ENCODE peak calls at places on chromosomes 11 and 22, in eight cellular contexts. B, S, W, D, U, X, Q and P are unnamed samples.
A peak's percentile ranks its signal among the peaks of the same experiment; 100 is the strongest.

GRCh38 chr11:81004576-81004975 is 1563.7 kb upstream of the TENM4 start:
- DNase-seq in W (no peak), S (no peak), Q (no peak), D (no peak), X (no peak), B (no peak), U (no peak), P (no peak)

GRCh38 chr22:23404689-23405365 is 175.3 kb downstream of the IGLL1 start:
- DNase-seq in W (peak; percentile 71), U (peak; percentile 35), D (no peak), B (no peak), X (no peak), Q (no peak), S (peak; percentile 58), P (peak; percentile 42)

GRCh38 chr22:31346255-31346732 is at the start of gene PATZ1:
- DNase-seq in X (peak; percentile 94), W (peak; percentile 85), S (peak; percentile 91), D (peak; percentile 61), B (no peak), U (peak; percentile 91), Q (no peak), P (peak; percentile 68)

GRCh38 chr22:25777870-25778269 is 35.9 kb downstream of the MYO18B start:
- DNase-seq in X (peak; percentile 74), B (peak; percentile 11), Q (no peak), D (no peak), S (no peak), U (peak; percentile 41), W (no peak), P (no peak)

GRCh38 chr11:34890089-34890488 is 26.1 kb downstream of the APIP start:
- DNase-seq in W (no peak), U (no peak), Q (no peak), D (no peak), B (no peak), X (no peak), S (no peak), P (no peak)

GRCh38 chr22:47168900-47169800 is 406.7 kb downstream of the TBC1D22A start:
- DNase-seq in Q (no peak), D (peak; percentile 25), X (peak; percentile 59), W (peak; percentile 71), S (peak; percentile 46), U (peak; percentile 10), B (no peak), P (peak; percentile 25)

GRCh38 chr11:100932474-100933100 is 197.0 kb downstream of the PGR start:
- DNase-seq in W (no peak), S (no peak), X (peak; percentile 1), B (no peak), U (peak; percentile 9), D (no peak), Q (no peak), P (no peak)

GRCh38 chr11:115222218-115222862 is 281.9 kb downstream of the CADM1 start:
- DNase-seq in X (no peak), Q (no peak), B (peak; percentile 96), S (no peak), W (no peak), U (peak; percentile 30), D (no peak), P (no peak)

GRCh38 chr11:31340903-31341572 is 28.5 kb downstream of the DCDC1 start:
- DNase-seq in S (no peak), W (no peak), D (peak; percentile 1), B (no peak), X (peak; percentile 12), Q (no peak), U (peak; percentile 45), P (no peak)

GRCh38 chr22:50184004-50184461 is 1.7 kb upstream of the TRABD start:
- DNase-seq in U (peak; percentile 55), D (no peak), Q (peak; percentile 95), S (peak; percentile 89), W (no peak), B (no peak), X (no peak), P (peak; percentile 90)

GRCh38 chr11:130413383-130414106 is 14.9 kb downstream of the ADAMTS8 start:
- DNase-seq in S (no peak), D (no peak), W (no peak), U (no peak), X (no peak), Q (no peak), B (no peak), P (no peak)

GRCh38 chr22:31130873-31131272 is 8.1 kb downstream of the INPP5J start:
- DNase-seq in U (peak; percentile 31), S (no peak), Q (no peak), W (no peak), B (no peak), X (peak; percentile 48), D (no peak), P (peak; percentile 65)

GRCh38 chr11:65593518-65594414 is 1.8 kb downstream of the KCNK7 start:
- DNase-seq in D (no peak), W (no peak), X (peak; percentile 84), S (peak; percentile 75), B (no peak), Q (no peak), U (no peak), P (no peak)

GRCh38 chr11:69646493-69647201 is 5.7 kb downstream of the CCND1 start:
- DNase-seq in S (peak; percentile 57), W (no peak), Q (no peak), U (no peak), X (peak; percentile 61), D (no peak), B (no peak), P (no peak)

GRCh38 chr22:38067028-38067415 is 9.8 kb downstream of the PICK1 start:
- DNase-seq in U (no peak), B (no peak), W (no peak), Q (no peak), X (no peak), S (no peak), D (no peak), P (no peak)

GRCh38 chr22:38065539-38065938 is 8.3 kb downstream of the PICK1 start:
- DNase-seq in W (no peak), B (no peak), U (no peak), D (no peak), S (no peak), X (no peak), Q (no peak), P (no peak)

GRCh38 chr22:38067771-38068360 is 10.7 kb downstream of the PICK1 start:
- DNase-seq in S (no peak), U (no peak), D (no peak), B (no peak), W (no peak), X (peak; percentile 1), Q (no peak), P (no peak)

GRCh38 chr22:38066381-38067027 is 9.3 kb downstream of the PICK1 start:
- DNase-seq in X (no peak), W (no peak), S (no peak), U (no peak), Q (no peak), B (no peak), D (no peak), P (no peak)

DNA sequence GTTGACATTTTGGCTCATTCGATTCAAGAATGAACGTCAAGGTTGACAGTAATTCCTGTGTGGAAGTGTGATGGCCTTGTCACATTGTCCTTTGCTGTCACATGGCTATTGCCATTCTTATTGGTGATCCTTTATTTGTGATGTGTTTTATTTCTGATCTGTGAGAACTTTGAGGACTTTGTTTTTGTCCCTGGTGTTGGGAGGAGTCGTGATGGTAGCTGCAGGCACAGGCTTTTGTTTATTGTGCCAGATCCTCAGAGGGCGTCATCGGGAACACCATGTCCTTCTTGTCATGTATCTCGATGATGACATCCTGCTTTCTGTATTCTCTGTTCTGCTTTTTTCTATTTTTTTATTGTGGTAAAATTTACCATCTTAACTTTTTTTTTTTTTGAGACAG is 5.6 kb downstream of the PICK1 start:
- DNase-seq in W (no peak), S (no peak), Q (no peak), B (no peak), U (no peak), D (no peak), X (no peak), P (no peak)
- TF ChIP-seq POLR2AphosphoS5 in W (peak; percentile 88), S (peak; percentile 13), Q (peak; percentile 21), B (no peak), U (no peak), D (no peak), X (no peak), P (no peak)

DNA sequence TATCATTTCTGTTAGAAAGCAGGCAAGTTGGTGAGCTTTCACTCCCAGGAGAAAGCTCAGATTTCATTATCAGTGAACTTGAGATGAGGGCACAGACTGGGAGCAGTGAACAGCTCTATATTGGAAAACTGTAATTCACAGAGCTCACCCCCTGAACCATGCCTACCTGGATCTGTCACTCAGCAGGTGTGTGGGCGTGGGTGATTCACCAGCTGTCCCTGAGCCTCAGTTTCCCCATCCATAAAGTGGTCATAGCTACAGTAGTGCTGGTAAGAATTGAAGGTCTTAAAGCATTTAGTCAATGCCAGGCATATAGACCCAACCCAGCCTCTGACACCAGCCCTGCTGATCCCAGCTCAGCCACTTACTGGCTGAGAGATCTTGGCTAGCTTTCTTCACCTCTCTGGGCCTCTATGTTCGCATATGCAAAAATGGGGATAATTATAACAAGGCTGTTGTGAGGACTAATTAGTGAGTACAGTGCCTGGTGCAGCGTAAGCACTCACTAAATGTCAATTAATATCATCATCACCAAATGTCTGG is 10.6 kb downstream of the CHST1 start:
- DNase-seq in B (no peak), D (no peak), S (peak; percentile 37), X (no peak), Q (no peak), U (no peak), W (peak; percentile 23), P (no peak)
- TF ChIP-seq EP300 in B (no peak), D (no peak), S (no peak), X (no peak), Q (no peak), U (no peak), W (no peak), P (no peak)

GRCh38 chr11:63508009-63508408 is 2.1 kb downstream of the LGALS12 start:
- DNase-seq in D (peak; percentile 54), W (no peak), Q (no peak), U (peak; percentile 64), S (no peak), B (no peak), X (peak; percentile 37), P (peak; percentile 77)
- H3K27ac ChIP-seq in D (no peak overlapping the region), W (no peak overlapping the region), Q (no peak overlapping the region), U (no peak overlapping the region), S (no peak overlapping the region), B (no peak overlapping the region), X (no peak overlapping the region), P (no peak overlapping the region)

GRCh38 chr11:14305649-14306048 is 53.3 kb downstream of the RRAS2 start:
- DNase-seq in X (no peak), U (no peak), Q (no peak), D (no peak), S (no peak), B (no peak), W (no peak), P (no peak)

GRCh38 chr11:14304601-14305000 is 54.4 kb downstream of the RRAS2 start:
- DNase-seq in U (no peak), X (no peak), S (no peak), W (no peak), B (no peak), D (no peak), Q (no peak), P (no peak)

GRCh38 chr11:14299921-14300320 is 59.1 kb downstream of the RRAS2 start:
- DNase-seq in D (no peak), S (no peak), Q (no peak), B (no peak), U (no peak), W (no peak), X (no peak), P (no peak)

GRCh38 chr11:14306481-14306880 is 52.5 kb downstream of the RRAS2 start:
- DNase-seq in U (no peak), Q (no peak), X (no peak), B (no peak), W (no peak), D (no peak), S (no peak), P (no peak)

GRCh38 chr11:14300661-14301304 is 58.2 kb downstream of the RRAS2 start:
- DNase-seq in Q (no peak), D (peak; percentile 23), U (peak; percentile 59), B (no peak), X (peak; percentile 61), W (no peak), S (peak; percentile 72), P (peak; percentile 44)
- TF ChIP-seq POLR2AphosphoS5 in Q (no peak), D (no peak), U (no peak), B (no peak), X (no peak), W (no peak), S (no peak), P (peak; percentile 65)